ENCODE peak calls at places on chromosomes 2 and 18, in nine cellular contexts. R is HuH-7.5; M is T-helper 22 cell; J is GM23338; L is GM04503; A is activated naive CD4-positive, alpha-beta T cell treated with anti-CD3 and anti-CD28 coated beads for 36 hours; H is neural progenitor cell; D is kidney epithelial cell; Z is SJSA1. T is an unnamed sample.

GRCh38 chr2:97673187-97673914 is 3.8 kb downstream of the C2orf92 start:
- DNase-seq in L (no peak), H (no peak), D (no peak), M (no peak), A (peak), Z (no peak), R (no peak), J (no peak), T (no peak)

GRCh38 chr2:64493788-64494187 is 30.3 kb upstream of the AFTPH start:
- DNase-seq in L (no peak), Z (no peak), H (no peak), M (no peak), J (no peak), R (no peak), D (no peak), A (no peak), T (no peak)

GRCh38 chr18:11798271-11798670 is 52.9 kb upstream of the CHMP1B start:
- DNase-seq in Z (no peak), L (no peak), D (no peak), H (no peak), M (no peak), A (no peak), R (peak), J (no peak), T (no peak)

GRCh38 chr2:81692566-81692965 is 1388.0 kb upstream of the LRRTM1 start:
- DNase-seq in H (no peak), Z (no peak), D (no peak), M (no peak), J (no peak), R (no peak), L (no peak), A (no peak), T (no peak)

GRCh38 chr2:108621087-108621559 is 86.9 kb downstream of the LIMS1 start:
- DNase-seq in A (peak), J (peak), H (peak), R (no peak), Z (no peak), M (peak), L (no peak), D (no peak), T (peak)

GRCh38 chr18:74450626-74451025 is 6.5 kb downstream of the DIPK1C start:
- DNase-seq in M (no peak), R (no peak), A (no peak), J (no peak), D (no peak), H (no peak), Z (no peak), L (no peak), T (no peak)

GRCh38 chr18:9951022-9951859 is 37.4 kb downstream of the VAPA start:
- DNase-seq in H (peak), L (no peak), R (no peak), M (no peak), J (peak), A (peak), D (peak), Z (peak), T (no peak)

GRCh38 chr2:14064346-14064745 is 568.2 kb upstream of the LRATD1 start:
- DNase-seq in R (no peak), L (no peak), J (no peak), D (no peak), A (no peak), Z (no peak), H (no peak), M (no peak), T (no peak)

GRCh38 chr18:58605027-58606020 is 23.6 kb downstream of the ALPK2 start:
- DNase-seq in J (no peak), L (no peak), A (peak), D (peak), M (peak), Z (peak), H (no peak), R (peak), T (peak)

GRCh38 chr2:195820867-195821565 is 164.0 kb downstream of the SLC39A10 start:
- DNase-seq in Z (no peak), H (no peak), A (no peak), L (no peak), D (no peak), J (no peak), R (no peak), M (no peak), T (no peak)

GRCh38 chr2:95087379-95087778 is 34.2 kb downstream of the MRPS5 start:
- DNase-seq in D (no peak), L (no peak), Z (no peak), J (peak), R (no peak), H (no peak), M (no peak), A (no peak), T (no peak)

GRCh38 chr2:186570587-186570986 is 19.3 kb upstream of the ITGAV start:
- DNase-seq in L (no peak), A (no peak), R (no peak), D (peak), H (peak), M (no peak), Z (peak), J (peak), T (no peak)

GRCh38 chr2:133324150-133324561 is 244.1 kb downstream of the NCKAP5 start:
- DNase-seq in H (no peak), L (peak), M (no peak), J (peak), A (no peak), Z (peak), D (no peak), R (no peak), T (no peak)

GRCh38 chr18:78558948-78559347 is 420.7 kb upstream of the SALL3 start:
- DNase-seq in J (no peak), Z (no peak), D (no peak), M (no peak), R (no peak), H (no peak), A (no peak), L (no peak), T (no peak)

GRCh38 chr2:123245156-123245555 is 779.9 kb upstream of the CNTNAP5 start:
- DNase-seq in J (no peak), A (no peak), M (no peak), R (no peak), Z (no peak), L (no peak), H (no peak), D (no peak), T (no peak)

GRCh38 chr2:50782543-50782942 is 249.4 kb downstream of the NRXN1 start:
- DNase-seq in D (no peak), Z (no peak), M (no peak), H (no peak), A (no peak), L (no peak), J (no peak), R (no peak), T (no peak)

GRCh38 chr2:42046819-42047487 is 868 bp upstream of the PKDCC start:
- DNase-seq in H (peak), Z (peak), A (no peak), M (no peak), R (peak), J (peak), L (no peak), D (no peak), T (no peak)

GRCh38 chr2:48257456-48257855 is 272.5 kb upstream of the STON1 start:
- DNase-seq in H (no peak), R (no peak), M (no peak), D (no peak), J (no peak), L (no peak), Z (no peak), A (no peak), T (no peak)

GRCh38 chr2:205012961-205013360 is 467.7 kb downstream of the PARD3B start:
- DNase-seq in M (no peak), J (no peak), D (no peak), L (no peak), A (no peak), H (no peak), R (no peak), Z (no peak), T (no peak)

GRCh38 chr2:69645026-69645425 is 1.5 kb upstream of the AAK1 start:
- DNase-seq in M (peak), Z (peak), D (no peak), H (no peak), R (no peak), J (peak), L (no peak), A (peak), T (peak)

GRCh38 chr2:74833418-74834233 is at the start of gene HK2:
- DNase-seq in Z (peak), D (no peak), R (peak), H (peak), L (peak), M (peak), J (peak), A (peak), T (peak)